ENCODE peak calls at places on chromosomes 6 and 20, in four cellular contexts. X is K562, J is HepG2, O is H1. E is an unnamed sample.

GRCh38 chr20:57071283-57071701 is 195.1 kb downstream of the BMP7 start:
- DNase-seq in X (no peak), J (no peak), O (no peak), E (no peak)

GRCh38 chr20:21102691-21103311 is 3.4 kb downstream of the LINC00237 start:
- DNase-seq in X (no peak), J (no peak), O (no peak), E (no peak)

GRCh38 chr20:25021336-25021735 is 28.8 kb upstream of the APMAP start:
- DNase-seq in X (no peak), J (no peak), O (no peak), E (no peak)

GRCh38 chr6:165676435-165677068 is 13.5 kb upstream of the PDE10A start:
- DNase-seq in X (peak), J (no peak), O (no peak), E (no peak)

GRCh38 chr6:6697620-6698019 is 109.1 kb downstream of the LY86 start:
- DNase-seq in X (no peak), J (no peak), O (no peak), E (no peak)

GRCh38 chr20:57329608-57330221 is at the start of gene SPO11:
- DNase-seq in X (peak), J (no peak), O (peak), E (no peak)

GRCh38 chr6:54805077-54805476 is 41.5 kb upstream of the FAM83B start:
- DNase-seq in X (no peak), J (no peak), O (no peak), E (no peak)

GRCh38 chr6:146876271-146877151 is 277.7 kb downstream of the ADGB start:
- DNase-seq in X (peak), J (no peak), O (no peak), E (no peak)

DNA sequence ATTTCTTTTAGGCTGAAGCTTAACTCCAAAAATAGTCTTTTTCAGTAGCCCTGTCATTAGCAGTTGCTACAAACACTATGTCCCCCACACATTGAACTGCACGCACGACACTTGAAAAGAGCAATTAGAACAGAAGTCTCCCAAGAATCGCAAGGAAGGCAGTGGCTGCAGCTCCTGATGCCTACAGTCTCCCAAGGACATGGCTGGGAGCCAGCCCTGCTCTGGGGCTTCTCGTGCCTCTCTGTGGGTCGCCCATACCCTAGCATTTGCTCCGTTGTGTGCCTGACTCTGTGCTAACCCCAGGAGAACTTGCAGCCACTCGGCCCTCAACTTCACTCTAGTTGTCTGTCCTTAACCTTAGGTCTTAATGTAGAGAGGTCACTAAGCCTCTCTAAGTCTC is 454.2 kb downstream of the PTPRT start:
- DNase-seq in X (no peak), J (no peak), O (no peak), E (no peak)
- TF ChIP-seq BRCA1 in X (no peak), J (no peak), O (no peak), E (no peak)

GRCh38 chr6:22251331-22251730 is 45.5 kb downstream of the PRL start:
- DNase-seq in X (no peak), J (no peak), O (no peak), E (no peak)
- TF ChIP-seq BRCA1 in X (no peak), J (no peak), O (no peak), E (no peak)

GRCh38 chr6:135627092-135627715 is 129.7 kb upstream of the AHI1 start:
- DNase-seq in X (no peak), J (no peak), O (no peak), E (peak)

GRCh38 chr6:135623979-135624378 is 126.4 kb upstream of the AHI1 start:
- DNase-seq in X (no peak), J (no peak), O (no peak), E (no peak)

GRCh38 chr6:135624402-135625297 is 127.1 kb upstream of the AHI1 start:
- DNase-seq in X (no peak), J (no peak), O (no peak), E (no peak)
- TF ChIP-seq BRCA1 in X (no peak), J (no peak), O (no peak), E (no peak)

GRCh38 chr6:47034919-47035318 is 7.2 kb downstream of the ADGRF1 start:
- DNase-seq in X (no peak), J (no peak), O (no peak), E (no peak)
- TF ChIP-seq BRCA1 in X (no peak), J (no peak), O (no peak), E (no peak)

DNA sequence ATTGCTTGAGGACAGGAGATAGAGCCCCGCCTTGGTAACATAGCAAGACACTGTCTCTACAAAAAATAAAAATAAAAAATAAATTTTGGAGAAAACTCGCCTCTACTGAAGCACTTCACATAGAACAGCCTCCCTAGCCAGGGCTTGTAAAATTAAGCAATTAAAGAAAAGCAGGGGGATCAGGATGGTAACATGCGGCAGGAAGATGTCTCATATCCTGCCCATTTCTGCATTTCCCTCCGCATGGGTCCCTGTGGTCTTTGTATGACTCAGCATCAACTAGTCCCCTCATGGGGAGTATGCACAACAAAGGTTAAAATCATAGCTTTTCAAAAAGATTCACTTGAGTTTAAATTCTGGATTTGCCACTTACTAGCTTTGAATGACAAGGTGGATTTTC is 379.0 kb downstream of the EPHA7 start:
- DNase-seq in X (no peak), J (no peak), O (no peak), E (no peak)
- TF ChIP-seq BRCA1 in X (no peak), J (no peak), O (no peak), E (no peak)

GRCh38 chr6:148513145-148514071 is 170.8 kb downstream of the SASH1 start:
- DNase-seq in X (no peak), J (no peak), O (no peak), E (no peak)

GRCh38 chr6:148507774-148508173 is 165.1 kb downstream of the SASH1 start:
- DNase-seq in X (no peak), J (no peak), O (no peak), E (no peak)

GRCh38 chr6:148509789-148510581 is 167.3 kb downstream of the SASH1 start:
- DNase-seq in X (no peak), J (no peak), O (no peak), E (no peak)

GRCh38 chr6:148508401-148509151 is 165.9 kb downstream of the SASH1 start:
- DNase-seq in X (no peak), J (no peak), O (no peak), E (no peak)

DNA sequence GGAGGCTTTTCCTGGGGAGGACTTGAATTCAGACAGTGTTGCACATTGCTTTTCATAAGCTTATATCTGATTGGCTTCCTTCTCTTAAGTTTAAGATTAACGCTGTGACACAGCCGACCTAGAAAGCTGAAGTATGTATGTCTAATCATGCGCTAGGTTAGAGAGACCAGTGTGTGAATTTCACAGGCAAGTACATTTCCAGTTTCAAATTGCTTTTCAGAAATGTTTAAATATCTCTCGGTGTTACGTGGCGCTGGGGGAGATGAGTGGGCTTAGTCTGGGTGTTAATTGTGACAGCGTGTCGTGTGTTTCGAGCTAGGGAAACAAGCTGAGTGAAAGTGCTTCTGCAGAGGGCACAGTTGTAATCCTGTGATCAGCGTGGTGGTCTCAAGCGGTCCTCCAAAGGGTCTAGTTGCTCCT is 166.5 kb downstream of the SASH1 start:
- DNase-seq in X (no peak), J (no peak), O (no peak), E (no peak)
- TF ChIP-seq BRCA1 in X (no peak), J (no peak), O (no peak), E (no peak)

GRCh38 chr20:37388831-37389230 is 42.9 kb downstream of the SRC start:
- DNase-seq in X (no peak), J (no peak), O (no peak), E (no peak)

GRCh38 chr20:37389241-37389747 is 43.4 kb downstream of the SRC start:
- DNase-seq in X (no peak), J (no peak), O (no peak), E (no peak)

GRCh38 chr20:37390891-37391525 is 45.1 kb downstream of the SRC start:
- DNase-seq in X (no peak), J (peak), O (no peak), E (no peak)

GRCh38 chr20:37390503-37390890 is 44.6 kb downstream of the SRC start:
- DNase-seq in X (no peak), J (no peak), O (no peak), E (no peak)

GRCh38 chr20:37389844-37390275 is 43.9 kb downstream of the SRC start:
- DNase-seq in X (no peak), J (no peak), O (no peak), E (no peak)
- TF ChIP-seq BRCA1 in X (no peak), J (no peak), O (no peak), E (no peak)

GRCh38 chr6:118813795-118814194 is 80.2 kb upstream of the ASF1A start:
- DNase-seq in X (no peak), J (no peak), O (no peak), E (no peak)
- TF ChIP-seq BRCA1 in X (no peak), J (no peak), O (no peak), E (no peak)